ENCODE peak calls at places on chromosome 13, in four cellular contexts. One of them, this sample, is unnamed.

GRCh38 chr13:30033681-30034447 is 183.4 kb upstream of the UBL3 start:
- DNase-seq in K562: no peak
- DNase-seq in GM12878: no peak
- DNase-seq in SK-N-SH: no peak
- DNase-seq in this sample: peak

GRCh38 chr13:31322025-31322424 is 122.2 kb downstream of the B3GLCT start:
- DNase-seq in SK-N-SH: no peak
- DNase-seq in K562: no peak
- DNase-seq in GM12878: no peak
- DNase-seq in this sample: no peak

GRCh38 chr13:45786293-45786920 is 65.1 kb downstream of the SIAH3 start:
- DNase-seq in GM12878: no peak
- DNase-seq in K562: no peak
- DNase-seq in SK-N-SH: peak
- DNase-seq in this sample: no peak

GRCh38 chr13:112697756-112698655 is 8.2 kb downstream of the ATP11A start:
- DNase-seq in K562: no peak
- DNase-seq in SK-N-SH: no peak
- DNase-seq in GM12878: no peak
- DNase-seq in this sample: no peak

GRCh38 chr13:50693755-50694154 is 149.7 kb downstream of the DLEU7 start:
- DNase-seq in GM12878: no peak
- DNase-seq in K562: no peak
- DNase-seq in SK-N-SH: no peak
- DNase-seq in this sample: no peak

GRCh38 chr13:65166675-65167074 is 2063.5 kb downstream of the PCDH9 start:
- DNase-seq in K562: no peak
- DNase-seq in SK-N-SH: no peak
- DNase-seq in GM12878: no peak
- DNase-seq in this sample: no peak

GRCh38 chr13:51883226-51883600 is 21.4 kb downstream of the CCDC70 start:
- DNase-seq in SK-N-SH: no peak
- DNase-seq in GM12878: no peak
- DNase-seq in K562: no peak
- DNase-seq in this sample: no peak

GRCh38 chr13:52085416-52085815 is 43.5 kb downstream of the NEK5 start:
- DNase-seq in SK-N-SH: no peak
- DNase-seq in K562: no peak
- DNase-seq in GM12878: no peak
- DNase-seq in this sample: no peak

GRCh38 chr13:53783466-53783865 is 754.9 kb downstream of the OLFM4 start:
- DNase-seq in SK-N-SH: no peak
- DNase-seq in GM12878: no peak
- DNase-seq in K562: no peak
- DNase-seq in this sample: no peak

GRCh38 chr13:100694722-100695644 is 20.4 kb upstream of the TMTC4 start:
- DNase-seq in GM12878: no peak
- DNase-seq in K562: peak
- DNase-seq in SK-N-SH: peak
- DNase-seq in this sample: peak

GRCh38 chr13:91406619-91407018 is 8.2 kb downstream of the GPC5 start:
- DNase-seq in SK-N-SH: peak
- DNase-seq in GM12878: no peak
- DNase-seq in K562: peak
- DNase-seq in this sample: peak

GRCh38 chr13:33676700-33677048 is 141.3 kb upstream of the RFC3 start:
- DNase-seq in GM12878: no peak
- DNase-seq in K562: no peak
- DNase-seq in SK-N-SH: peak
- DNase-seq in this sample: peak

GRCh38 chr13:35857769-35858168 is 273.4 kb downstream of the DCLK1 start:
- DNase-seq in SK-N-SH: no peak
- DNase-seq in K562: no peak
- DNase-seq in GM12878: no peak
- DNase-seq in this sample: no peak

GRCh38 chr13:73056054-73056962 is 2.5 kb upstream of the KLF5 start:
- DNase-seq in K562: no peak
- DNase-seq in GM12878: no peak
- DNase-seq in SK-N-SH: no peak
- DNase-seq in this sample: peak

GRCh38 chr13:30796132-30796832 is 60.9 kb downstream of the ALOX5AP start:
- DNase-seq in GM12878: peak
- DNase-seq in SK-N-SH: no peak
- DNase-seq in K562: no peak
- DNase-seq in this sample: peak

GRCh38 chr13:23778879-23779278 is 110.3 kb downstream of the MIPEP start:
- DNase-seq in GM12878: no peak
- DNase-seq in SK-N-SH: no peak
- DNase-seq in K562: no peak
- DNase-seq in this sample: no peak

GRCh38 chr13:66069570-66069969 is 1160.6 kb downstream of the PCDH9 start:
- DNase-seq in K562: peak
- DNase-seq in SK-N-SH: no peak
- DNase-seq in GM12878: no peak
- DNase-seq in this sample: no peak

GRCh38 chr13:97328222-97328790 is 105.7 kb upstream of the RAP2A start:
- DNase-seq in K562: no peak
- DNase-seq in SK-N-SH: no peak
- DNase-seq in GM12878: no peak
- DNase-seq in this sample: no peak

GRCh38 chr13:92849381-92849780 is 377.2 kb upstream of the GPC6 start:
- DNase-seq in SK-N-SH: no peak
- DNase-seq in K562: no peak
- DNase-seq in GM12878: no peak
- DNase-seq in this sample: no peak

GRCh38 chr13:30864352-30865130 is 41.5 kb upstream of the MEDAG start:
- DNase-seq in SK-N-SH: peak
- DNase-seq in GM12878: no peak
- DNase-seq in K562: no peak
- DNase-seq in this sample: no peak

GRCh38 chr13:42041017-42041683 is 7.3 kb upstream of the DGKH start:
- DNase-seq in K562: peak
- DNase-seq in GM12878: peak
- DNase-seq in SK-N-SH: peak
- DNase-seq in this sample: peak

GRCh38 chr13:47277774-47278173 is 380.9 kb upstream of the HTR2A start:
- DNase-seq in GM12878: no peak
- DNase-seq in K562: no peak
- DNase-seq in SK-N-SH: no peak
- DNase-seq in this sample: no peak

GRCh38 chr13:108315955-108316354 is 46.4 kb downstream of the TNFSF13B start:
- DNase-seq in K562: no peak
- DNase-seq in GM12878: no peak
- DNase-seq in SK-N-SH: no peak
- DNase-seq in this sample: no peak

GRCh38 chr13:79525458-79525857 is 44.5 kb downstream of the NDFIP2 start:
- DNase-seq in K562: no peak
- DNase-seq in SK-N-SH: no peak
- DNase-seq in GM12878: no peak
- DNase-seq in this sample: no peak
- TF ChIP-seq RCOR1 in K562: no peak
- TF ChIP-seq RCOR1 in SK-N-SH: no peak
- TF ChIP-seq RCOR1 in GM12878: no peak
- TF ChIP-seq RCOR1 in this sample: no peak

DNA sequence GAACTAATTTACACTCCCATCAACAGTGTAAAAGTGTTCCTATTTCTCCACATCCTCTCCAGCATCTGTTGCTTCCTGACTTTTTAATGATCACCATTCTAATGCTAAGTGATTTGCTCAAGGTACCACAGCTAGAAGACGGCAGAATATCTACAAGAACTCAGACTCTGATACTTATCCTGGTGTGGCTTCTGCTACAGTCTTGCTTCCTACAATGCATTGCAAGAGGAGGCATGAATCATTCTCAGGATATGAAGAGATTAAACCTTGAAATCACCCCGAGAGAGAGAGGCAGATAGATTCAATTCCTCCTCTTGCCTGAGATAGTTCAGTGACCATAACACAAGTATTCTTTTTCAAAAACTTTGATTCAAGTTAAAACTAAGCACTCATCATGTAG is 306.4 kb downstream of the TBC1D4 start:
- DNase-seq in GM12878: no peak
- DNase-seq in K562: no peak
- DNase-seq in SK-N-SH: no peak
- DNase-seq in this sample: no peak
- TF ChIP-seq MAX in GM12878: no peak
- TF ChIP-seq MAX in K562: no peak
- TF ChIP-seq MAX in SK-N-SH: no peak
- TF ChIP-seq MAX in this sample: no peak

GRCh38 chr13:87676254-87677042 is 5.3 kb downstream of the SLITRK5 start:
- DNase-seq in GM12878: no peak
- DNase-seq in SK-N-SH: peak
- DNase-seq in K562: no peak
- DNase-seq in this sample: no peak

GRCh38 chr13:87678353-87678752 is 7.2 kb downstream of the SLITRK5 start:
- DNase-seq in SK-N-SH: peak
- DNase-seq in K562: no peak
- DNase-seq in GM12878: no peak
- DNase-seq in this sample: no peak

GRCh38 chr13:87677334-87678234 is 6.4 kb downstream of the SLITRK5 start:
- DNase-seq in GM12878: no peak
- DNase-seq in SK-N-SH: peak
- DNase-seq in K562: no peak
- DNase-seq in this sample: no peak

GRCh38 chr13:87677043-87677333 is 5.8 kb downstream of the SLITRK5 start:
- DNase-seq in K562: no peak
- DNase-seq in GM12878: no peak
- DNase-seq in SK-N-SH: no peak
- DNase-seq in this sample: no peak

DNA sequence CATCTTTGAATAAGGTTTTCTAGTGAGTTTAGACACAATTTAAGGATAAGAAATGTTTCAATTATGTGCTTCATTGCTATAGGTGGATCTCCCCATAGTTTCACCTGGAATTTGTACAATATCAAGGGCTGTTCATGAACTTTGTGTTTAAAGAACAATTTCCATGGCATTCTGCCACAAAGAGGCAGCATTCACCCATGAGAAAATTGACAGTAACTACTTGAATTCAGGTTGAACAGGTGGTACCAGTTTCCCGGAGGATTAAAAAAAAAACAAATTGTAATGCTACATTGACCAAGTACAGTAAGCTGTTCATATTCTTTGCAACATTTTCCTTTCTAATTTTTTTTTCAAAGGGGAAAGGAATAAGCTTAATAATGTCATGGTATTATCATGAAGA is 9.1 kb downstream of the SLITRK5 start:
- DNase-seq in K562: no peak
- DNase-seq in SK-N-SH: peak
- DNase-seq in GM12878: no peak
- DNase-seq in this sample: no peak
- H3K4me3 ChIP-seq in K562: no peak
- H3K4me3 ChIP-seq in SK-N-SH: no peak
- H3K4me3 ChIP-seq in GM12878: no peak
- H3K4me3 ChIP-seq in this sample: no peak

GRCh38 chr13:25371158-25371557 is 616 bp upstream of the ATP8A2 start:
- DNase-seq in K562: no peak
- DNase-seq in GM12878: no peak
- DNase-seq in SK-N-SH: no peak
- DNase-seq in this sample: no peak

GRCh38 chr13:25371608-25372274 is at the start of gene ATP8A2:
- DNase-seq in GM12878: no peak
- DNase-seq in K562: peak
- DNase-seq in SK-N-SH: peak
- DNase-seq in this sample: no peak

GRCh38 chr13:25375727-25376358 is 4.1 kb downstream of the ATP8A2 start:
- DNase-seq in SK-N-SH: peak
- DNase-seq in GM12878: no peak
- DNase-seq in K562: peak
- DNase-seq in this sample: peak

GRCh38 chr13:25377244-25377962 is 5.6 kb downstream of the ATP8A2 start:
- DNase-seq in GM12878: no peak
- DNase-seq in SK-N-SH: no peak
- DNase-seq in K562: no peak
- DNase-seq in this sample: no peak

DNA sequence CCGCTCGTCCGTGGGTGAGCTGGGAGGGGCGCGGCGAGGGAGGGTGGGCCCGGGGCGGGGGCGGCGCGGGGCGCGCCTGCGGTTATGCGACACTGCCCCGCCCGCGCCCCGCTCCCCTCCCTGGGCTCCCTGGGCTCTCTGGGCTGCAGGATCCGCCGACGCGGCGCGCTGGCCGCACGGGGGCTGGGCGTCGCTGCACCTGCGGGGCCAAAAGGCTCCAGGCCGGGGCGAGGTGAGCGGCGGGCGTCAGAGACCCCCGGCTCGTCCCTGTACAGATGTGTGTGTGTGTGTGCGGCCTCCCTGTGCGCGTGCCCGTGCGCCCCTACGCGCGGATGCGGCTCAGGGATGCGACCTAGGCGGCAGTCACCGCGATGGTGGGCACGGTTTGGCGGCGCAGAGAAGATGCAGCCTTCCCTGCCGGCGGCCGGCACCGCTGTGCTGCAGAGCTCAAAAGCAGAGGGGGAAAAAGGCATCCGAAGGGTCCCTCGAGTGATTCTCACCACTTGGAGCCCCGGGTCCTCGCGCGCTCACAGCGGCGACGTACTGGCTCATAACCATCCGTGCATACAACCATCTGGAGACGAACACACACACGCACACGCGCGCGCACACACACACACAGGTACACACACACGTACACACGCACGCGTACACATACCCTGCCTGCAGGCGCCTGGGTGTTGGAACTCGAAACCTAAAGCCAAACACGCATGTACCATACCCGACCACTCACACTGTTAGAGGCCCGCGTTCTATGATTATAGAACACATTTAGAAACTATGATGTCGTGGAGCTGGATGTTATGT is 704 bp downstream of the ATP8A2 start:
- DNase-seq in K562: peak
- DNase-seq in GM12878: no peak
- DNase-seq in SK-N-SH: peak
- DNase-seq in this sample: no peak
- TF ChIP-seq RCOR1 in K562: no peak
- TF ChIP-seq RCOR1 in GM12878: no peak
- TF ChIP-seq RCOR1 in SK-N-SH: no peak
- TF ChIP-seq RCOR1 in this sample: no peak

GRCh38 chr13:113906566-113906965 is 42.7 kb upstream of the GAS6 start:
- DNase-seq in K562: no peak
- DNase-seq in GM12878: no peak
- DNase-seq in SK-N-SH: no peak
- DNase-seq in this sample: no peak
- TF ChIP-seq MAX in K562: no peak
- TF ChIP-seq MAX in GM12878: no peak
- TF ChIP-seq MAX in SK-N-SH: peak
- TF ChIP-seq MAX in this sample: no peak

DNA sequence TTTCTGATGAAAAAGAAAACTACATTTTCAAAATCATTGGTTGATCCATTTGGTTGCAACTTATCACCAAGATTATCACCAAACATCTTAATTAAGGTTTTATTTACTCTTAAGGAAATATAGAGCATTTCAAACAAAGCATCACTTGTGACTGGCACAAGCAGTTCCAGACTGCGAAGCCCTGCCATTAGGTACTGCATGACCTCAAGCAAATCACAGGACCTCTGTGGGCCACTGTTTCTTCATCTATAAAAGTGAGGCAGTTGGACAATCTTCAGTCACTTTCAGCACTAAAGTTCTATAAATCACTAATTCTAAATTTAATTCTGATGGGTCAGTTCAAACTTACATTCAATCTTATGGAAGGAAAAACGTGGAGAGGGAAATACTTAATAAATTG is 2.0 kb downstream of the ELF1 start:
- DNase-seq in GM12878: no peak
- DNase-seq in K562: no peak
- DNase-seq in SK-N-SH: no peak
- DNase-seq in this sample: no peak
- H3K4me3 ChIP-seq in GM12878: peak
- H3K4me3 ChIP-seq in K562: peak
- H3K4me3 ChIP-seq in SK-N-SH: no peak
- H3K4me3 ChIP-seq in this sample: peak

GRCh38 chr13:111506621-111507020 is 186.2 kb downstream of the TEX29 start:
- DNase-seq in GM12878: no peak
- DNase-seq in SK-N-SH: no peak
- DNase-seq in K562: no peak
- DNase-seq in this sample: no peak
- TF ChIP-seq RCOR1 in GM12878: no peak
- TF ChIP-seq RCOR1 in SK-N-SH: no peak
- TF ChIP-seq RCOR1 in K562: no peak
- TF ChIP-seq RCOR1 in this sample: no peak